ENCODE peak calls at places on chromosome 15, in five cellular contexts. W is uterus, G is bronchial epithelial cell, T is left ventricle myocardium superior, M is GOT3. O is an unnamed sample.
A peak's percentile ranks its signal among the peaks of the same experiment; 100 is the strongest.

GRCh38 chr15:43229977-43230376 is 9.2 kb upstream of the EPB42 start:
- DNase-seq in T (no peak), W (no peak), G (no peak), M (no peak), O (no peak)

GRCh38 chr15:80242132-80242769 is 9.8 kb downstream of the CTXND1 start:
- DNase-seq in T (peak; percentile 33), M (no peak), G (peak; percentile 24), W (no peak), O (no peak)

GRCh38 chr15:88376574-88377174 is 90.5 kb downstream of the MRPL46 start:
- DNase-seq in W (no peak), M (no peak), T (no peak), G (no peak), O (no peak)

GRCh38 chr15:51876169-51876568 is 46.7 kb downstream of the TMOD3 start:
- DNase-seq in M (no peak), T (no peak), W (no peak), G (peak; percentile 54), O (no peak)

GRCh38 chr15:82045179-82045891 is 483 bp downstream of the MEX3B start:
- DNase-seq in M (no peak), T (peak; percentile 69), G (no peak), W (no peak), O (peak; percentile 56)

GRCh38 chr15:72237286-72238224 is 6.6 kb upstream of the PKM start:
- DNase-seq in M (peak; percentile 35), W (peak; percentile 57), T (peak; percentile 37), G (peak; percentile 98), O (peak; percentile 25)

GRCh38 chr15:41438206-41438605 is 21.3 kb downstream of the RTF1 start:
- DNase-seq in M (no peak), T (no peak), W (no peak), G (no peak), O (no peak)

GRCh38 chr15:99429681-99430081 is 136.1 kb upstream of the MEF2A start:
- DNase-seq in W (peak; percentile 6), M (no peak), G (no peak), T (no peak), O (no peak)

GRCh38 chr15:87917480-87917879 is 339.1 kb downstream of the NTRK3 start:
- DNase-seq in G (peak; percentile 1), M (no peak), W (no peak), T (no peak), O (no peak)

GRCh38 chr15:84788500-84788899 is 28.7 kb upstream of the ALPK3 start:
- DNase-seq in G (no peak), T (no peak), M (no peak), W (no peak), O (no peak)

O was measured in heart right ventricle.